ENCODE peak calls at places on chromosomes 7 and 10, in seven cellular contexts. M is retina; H is effector CD4-positive, alpha-beta T cell; P is Ammon's horn; D is amniotic stem cell; Y is iPS-NIHi11; T is GDM1. N is an unnamed sample.

GRCh38 chr10:101158101-101159058 is 27.3 kb downstream of the TLX1 start:
- DNase-seq in M (no peak), H (no peak), P (no peak), D (no peak), Y (no peak), T (no peak), N (no peak)

GRCh38 chr7:53119514-53119933 is 84.1 kb downstream of the POM121L12 start:
- DNase-seq in M (no peak), H (no peak), P (no peak), D (no peak), Y (no peak), T (no peak), N (no peak)

GRCh38 chr10:79048639-79049550 is 19.9 kb upstream of the ZMIZ1 start:
- DNase-seq in M (no peak), H (no peak), P (no peak), D (no peak), Y (no peak), T (no peak), N (no peak)

GRCh38 chr10:48659790-48660189 is 24.9 kb upstream of the WDFY4 start:
- DNase-seq in M (no peak), H (no peak), P (no peak), D (no peak), Y (no peak), T (no peak), N (no peak)

GRCh38 chr10:28939352-28940157 is 262.2 kb downstream of the BAMBI start:
- DNase-seq in M (peak), H (no peak), P (peak), D (no peak), Y (peak), T (no peak), N (no peak)

GRCh38 chr10:78332013-78332412 is 298.4 kb downstream of the RPS24 start:
- DNase-seq in M (no peak), H (no peak), P (peak), D (no peak), Y (no peak), T (no peak), N (no peak)

GRCh38 chr10:93485690-93486089 is 3.6 kb upstream of the MYOF start:
- DNase-seq in M (no peak), H (no peak), P (no peak), D (no peak), Y (no peak), T (no peak), N (no peak)

GRCh38 chr7:3332308-3332707 is 31.3 kb downstream of the SDK1 start:
- DNase-seq in M (no peak), H (no peak), P (no peak), D (no peak), Y (no peak), T (no peak), N (no peak)

GRCh38 chr7:143199040-143199439 is 15.8 kb downstream of the TAS2R39 start:
- DNase-seq in M (no peak), H (no peak), P (no peak), D (no peak), Y (no peak), T (no peak), N (no peak)

GRCh38 chr7:142917447-142917846 is 16.1 kb downstream of the TRPV5 start:
- DNase-seq in M (no peak), H (no peak), P (no peak), D (no peak), Y (no peak), T (no peak), N (no peak)

GRCh38 chr7:124996778-124997177 is 67.2 kb upstream of the POT1 start:
- DNase-seq in M (no peak), H (no peak), P (no peak), D (no peak), Y (no peak), T (no peak), N (no peak)

GRCh38 chr10:113754125-113754524 is 2.6 kb downstream of the PLEKHS1 start:
- DNase-seq in M (no peak), H (no peak), P (no peak), D (no peak), Y (no peak), T (no peak), N (no peak)

GRCh38 chr7:66047426-66047825 is 28.2 kb upstream of the ASL start:
- DNase-seq in M (no peak), H (no peak), P (no peak), D (peak), Y (no peak), T (no peak), N (no peak)

GRCh38 chr10:111023060-111023459 is 53.8 kb upstream of the ADRA2A start:
- DNase-seq in M (no peak), H (no peak), P (no peak), D (no peak), Y (no peak), T (no peak), N (no peak)

GRCh38 chr7:123580406-123581161 is 21.0 kb upstream of the ASB15 start:
- DNase-seq in M (peak), H (no peak), P (peak), D (peak), Y (peak), T (no peak), N (no peak)

GRCh38 chr7:105001652-105002184 is 12.3 kb upstream of the KMT2E start:
- DNase-seq in M (no peak), H (no peak), P (no peak), D (no peak), Y (no peak), T (no peak), N (no peak)